ENCODE peak calls at places on chromosomes 3 and 15, in seven cellular contexts. K is GM12878, G is HepG2, C is H1, W is K562, A is HCT116, P is SK-N-SH. F is an unnamed sample. For H3K4me1, the result is how much of the 10 kb centered on the place peaks cover.

GRCh38 chr3:46628980-46629379 is 16.7 kb downstream of the FAM240A start:
- DNase-seq in C (no peak), P (no peak), A (no peak), G (no peak), W (no peak), K (no peak), F (no peak)

GRCh38 chr15:101242999-101243336 is 8.9 kb downstream of the CHSY1 start:
- DNase-seq in C (no peak), G (no peak), K (no peak), P (no peak), W (no peak), A (no peak), F (no peak)

GRCh38 chr3:62052331-62052730 is 321.0 kb downstream of the FEZF2 start:
- DNase-seq in W (no peak), A (no peak), C (no peak), G (no peak), P (no peak), K (no peak), F (no peak)

GRCh38 chr15:75884041-75884440 is 19.6 kb upstream of the FBXO22 start:
- DNase-seq in P (no peak), K (no peak), C (no peak), A (no peak), G (no peak), W (no peak), F (no peak)

GRCh38 chr3:136955813-136956212 is 2.0 kb upstream of the IL20RB start:
- DNase-seq in G (peak), K (no peak), P (no peak), C (no peak), A (peak), W (no peak), F (no peak)

GRCh38 chr15:88401972-88402656 is 65.1 kb downstream of the MRPL46 start:
- DNase-seq in G (no peak), C (no peak), K (no peak), A (no peak), W (no peak), P (peak), F (no peak)

GRCh38 chr3:14199641-14200040 is 21.0 kb downstream of the LSM3 start:
- DNase-seq in K (no peak), W (no peak), C (no peak), P (no peak), G (no peak), A (no peak), F (no peak)

GRCh38 chr3:193229851-193230250 is 11.2 kb upstream of the PLAAT1 start:
- DNase-seq in A (no peak), W (no peak), G (no peak), C (no peak), P (no peak), K (no peak), F (no peak)

GRCh38 chr15:92001307-92001706 is 147.8 kb downstream of the SLCO3A1 start:
- DNase-seq in A (no peak), G (no peak), P (no peak), K (no peak), C (no peak), W (no peak), F (no peak)

GRCh38 chr3:119628390-119628789 is 30.7 kb downstream of the PLA1A start:
- DNase-seq in A (no peak), W (no peak), G (no peak), P (no peak), K (peak), C (no peak), F (no peak)

GRCh38 chr3:122921791-122922651 is 105.5 kb downstream of the SEMA5B start:
- DNase-seq in C (no peak), G (peak), A (no peak), P (no peak), K (no peak), W (peak), F (no peak)

GRCh38 chr3:123068227-123069020 is 1.6 kb downstream of the PDIA5 start:
- DNase-seq in K (no peak), W (no peak), A (peak), G (peak), P (no peak), C (no peak), F (no peak)

GRCh38 chr15:41622901-41623300 is 37.3 kb upstream of the MGA start:
- DNase-seq in P (no peak), K (no peak), W (no peak), G (no peak), A (no peak), C (no peak), F (no peak)

GRCh38 chr3:195079636-195080035 is 191.3 kb downstream of the XXYLT1 start:
- DNase-seq in A (no peak), P (no peak), K (no peak), G (no peak), C (no peak), W (no peak), F (no peak)

GRCh38 chr3:195080125-195080524 is 190.8 kb downstream of the XXYLT1 start:
- DNase-seq in A (no peak), G (no peak), C (no peak), P (no peak), K (no peak), W (no peak), F (no peak)

GRCh38 chr3:195078891-195079440 is 192.0 kb downstream of the XXYLT1 start:
- DNase-seq in A (no peak), K (no peak), P (peak), G (no peak), C (no peak), W (no peak), F (no peak)

GRCh38 chr3:195081242-195081963 is 189.6 kb downstream of the XXYLT1 start:
- DNase-seq in A (no peak), W (no peak), P (no peak), G (no peak), C (no peak), K (no peak), F (no peak)

GRCh38 chr3:195080571-195081141 is 190.3 kb downstream of the XXYLT1 start:
- DNase-seq in W (no peak), K (no peak), G (peak), C (no peak), P (no peak), A (no peak), F (no peak)
- TF ChIP-seq YY1 in W (no peak), K (no peak), G (no peak), C (no peak), P (no peak), A (no peak), F (no peak)

GRCh38 chr3:98964784-98965183 is 63.3 kb upstream of the DCBLD2 start:
- DNase-seq in K (no peak), G (no peak), W (no peak), A (no peak), C (no peak), P (peak), F (no peak)
- H3K4me1 ChIP-seq in K (under half), G (under half), W (under half), A (half or more), C (under half), P (under half), F (under half)

GRCh38 chr15:52288051-52288942 is 7.3 kb downstream of the MYO5C start:
- DNase-seq in K (no peak), W (no peak), P (no peak), G (peak), C (no peak), A (no peak), F (no peak)
- TF ChIP-seq YY1 in K (no peak), W (no peak), P (no peak), G (peak), C (no peak), A (no peak), F (no peak)

DNA sequence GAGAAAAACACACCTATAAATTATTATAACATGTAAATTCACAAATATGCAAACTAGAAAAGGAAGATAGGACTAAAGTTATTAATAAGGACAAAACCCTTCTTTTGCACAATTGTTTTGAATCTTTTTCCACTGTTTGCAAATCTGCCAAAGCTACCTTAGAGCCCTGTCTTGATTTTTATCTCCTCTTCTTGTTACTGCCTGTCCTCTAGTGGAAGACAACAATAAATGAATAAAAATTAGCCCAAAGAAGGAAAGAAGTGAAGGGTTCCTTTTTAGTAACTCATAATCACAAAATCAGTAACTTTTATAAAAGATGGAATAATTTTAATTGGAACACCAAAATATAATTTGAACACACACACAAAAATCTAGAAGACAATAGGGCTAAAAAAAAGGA is 2.7 kb downstream of the CD200R1 start:
- DNase-seq in A (no peak), P (no peak), W (no peak), C (no peak), K (no peak), G (no peak), F (no peak)
- H3K4me1 ChIP-seq in A (under half), P (under half), W (under half), C (under half), K (under half), G (under half), F (under half)

GRCh38 chr3:71662553-71662952 is 62.6 kb downstream of the EIF4E3 start:
- DNase-seq in G (no peak), P (no peak), K (no peak), C (no peak), W (no peak), A (no peak), F (no peak)

GRCh38 chr3:71659758-71660666 is 65.2 kb downstream of the EIF4E3 start:
- DNase-seq in K (no peak), P (no peak), C (no peak), W (no peak), G (no peak), A (no peak), F (no peak)

GRCh38 chr3:71652786-71653419 is 69.4 kb upstream of the FOXP1 start:
- DNase-seq in C (no peak), W (peak), P (peak), G (peak), K (peak), A (peak), F (peak)

GRCh38 chr3:71662056-71662455 is 63.1 kb downstream of the EIF4E3 start:
- DNase-seq in P (no peak), G (no peak), K (no peak), A (no peak), C (no peak), W (no peak), F (no peak)

GRCh38 chr3:71658131-71658530 is 67.1 kb downstream of the EIF4E3 start:
- DNase-seq in P (no peak), A (peak), G (no peak), C (no peak), W (no peak), K (no peak), F (no peak)
- TF ChIP-seq YY1 in P (no peak), A (no peak), G (no peak), C (no peak), W (no peak), K (no peak), F (no peak)

GRCh38 chr3:112967828-112968227 is 7.1 kb downstream of the CD200R1 start:
- DNase-seq in A (no peak), K (no peak), G (no peak), W (no peak), P (no peak), C (no peak), F (no peak)
- H3K4me1 ChIP-seq in A (under half), K (under half), G (under half), W (under half), P (under half), C (under half), F (under half)

GRCh38 chr3:50395070-50395860 is 35.9 kb upstream of the TMEM115 start:
- DNase-seq in C (no peak), W (no peak), P (no peak), G (no peak), K (no peak), A (no peak), F (no peak)
- TF ChIP-seq YY1 in C (no peak), W (no peak), P (no peak), G (no peak), K (no peak), A (no peak), F (no peak)

GRCh38 chr3:30663533-30664241 is 57.3 kb downstream of the TGFBR2 start:
- DNase-seq in A (no peak), K (no peak), G (no peak), P (no peak), W (no peak), C (no peak), F (no peak)

GRCh38 chr3:30661107-30661873 is 54.9 kb downstream of the TGFBR2 start:
- DNase-seq in C (no peak), G (no peak), K (no peak), A (no peak), P (no peak), W (no peak), F (no peak)

GRCh38 chr3:30664884-30665283 is 58.5 kb downstream of the TGFBR2 start:
- DNase-seq in W (no peak), K (no peak), A (no peak), G (no peak), C (no peak), P (no peak), F (no peak)

GRCh38 chr3:30664449-30664848 is 58.0 kb downstream of the TGFBR2 start:
- DNase-seq in P (no peak), A (no peak), K (no peak), C (no peak), W (no peak), G (no peak), F (no peak)

GRCh38 chr3:30662836-30663235 is 56.4 kb downstream of the TGFBR2 start:
- DNase-seq in A (no peak), K (no peak), P (no peak), C (no peak), W (no peak), G (no peak), F (no peak)
- H3K4me1 ChIP-seq in A (half or more), K (under half), P (under half), C (under half), W (under half), G (under half), F (under half)